ENCODE peak calls at places on chromosomes 5 and 9, in six cellular contexts. S is ovary, Y is fibroblast of lung, V is Panc1, U is heart left ventricle, R is mucosa of descending colon. K is an unnamed sample.

GRCh38 chr9:91220491-91221135 is 141.1 kb downstream of the AUH start:
- DNase-seq in S (no peak), Y (no peak), V (no peak), U (no peak), R (no peak), K (no peak)

GRCh38 chr5:109191153-109191558 is 218.6 kb downstream of the PJA2 start:
- DNase-seq in S (no peak), Y (peak), V (no peak), U (no peak), R (no peak), K (peak)

GRCh38 chr9:86516564-86516963 is 162.4 kb upstream of the TUT7 start:
- DNase-seq in S (no peak), Y (no peak), V (no peak), U (no peak), R (peak), K (no peak)

GRCh38 chr9:33728613-33729012 is 66.7 kb upstream of the PRSS3 start:
- DNase-seq in S (no peak), Y (no peak), V (no peak), U (no peak), R (no peak), K (no peak)

GRCh38 chr9:137666505-137666809 is 47.7 kb downstream of the EHMT1 start:
- DNase-seq in S (no peak), Y (no peak), V (no peak), U (no peak), R (no peak), K (no peak)

GRCh38 chr5:145787001-145787400 is 48.1 kb downstream of the PRELID2 start:
- DNase-seq in S (no peak), Y (peak), V (no peak), U (no peak), R (no peak), K (no peak)

GRCh38 chr9:133201424-133202144 is 7.5 kb downstream of the OBP2B start:
- DNase-seq in S (no peak), Y (no peak), V (no peak), U (no peak), R (no peak), K (peak)

GRCh38 chr5:54673523-54674225 is 156.1 kb downstream of the SNX18 start:
- DNase-seq in S (peak), Y (no peak), V (no peak), U (peak), R (peak), K (no peak)

GRCh38 chr9:109799792-109800191 is 19.8 kb downstream of the PALM2AKAP2 start:
- DNase-seq in S (no peak), Y (peak), V (no peak), U (peak), R (no peak), K (no peak)

GRCh38 chr5:95738834-95739233 is 7.7 kb downstream of the RHOBTB3 start:
- DNase-seq in S (no peak), Y (no peak), V (no peak), U (no peak), R (no peak), K (no peak)

GRCh38 chr5:133336121-133336968 is 276.0 kb downstream of the FSTL4 start:
- DNase-seq in S (no peak), Y (no peak), V (no peak), U (no peak), R (peak), K (no peak)

GRCh38 chr5:107331312-107331711 is 339.4 kb downstream of the EFNA5 start:
- DNase-seq in S (no peak), Y (no peak), V (no peak), U (no peak), R (no peak), K (no peak)

GRCh38 chr5:93602261-93603149 is 19.5 kb downstream of the NR2F1 start:
- DNase-seq in S (no peak), Y (no peak), V (no peak), U (no peak), R (no peak), K (no peak)

GRCh38 chr5:115571441-115571878 is 26.9 kb upstream of the FEM1C start:
- DNase-seq in S (no peak), Y (no peak), V (no peak), U (peak), R (no peak), K (no peak)

GRCh38 chr5:32600057-32600622 is 14.8 kb downstream of the SUB1 start:
- DNase-seq in S (no peak), Y (peak), V (no peak), U (peak), R (no peak), K (no peak)

GRCh38 chr9:37575921-37576721 is at the start of gene FBXO10:
- DNase-seq in S (peak), Y (peak), V (no peak), U (peak), R (peak), K (peak)

GRCh38 chr9:98037362-98037761 is 19.2 kb upstream of the NANS start:
- DNase-seq in S (no peak), Y (no peak), V (no peak), U (peak), R (no peak), K (no peak)

GRCh38 chr5:174311531-174312269 is 266.2 kb downstream of the NSG2 start:
- DNase-seq in S (peak), Y (peak), V (no peak), U (peak), R (peak), K (peak)

GRCh38 chr9:104872959-104873850 is 54.8 kb downstream of the ABCA1 start:
- DNase-seq in S (peak), Y (peak), V (peak), U (peak), R (no peak), K (peak)

GRCh38 chr9:130898552-130898852 is 1.9 kb upstream of the QRFP start:
- DNase-seq in S (no peak), Y (no peak), V (no peak), U (no peak), R (peak), K (no peak)

GRCh38 chr9:2337602-2338001 is 284.0 kb upstream of the VLDLR start:
- DNase-seq in S (no peak), Y (no peak), V (no peak), U (peak), R (no peak), K (no peak)

GRCh38 chr9:130793589-130793988 is 41.5 kb upstream of the ABL1 start:
- DNase-seq in S (no peak), Y (no peak), V (no peak), U (no peak), R (no peak), K (no peak)

GRCh38 chr5:77518304-77518703 is 26.2 kb upstream of the WDR41 start:
- DNase-seq in S (no peak), Y (peak), V (no peak), U (no peak), R (no peak), K (no peak)

GRCh38 chr9:98455957-98456621 is 200.6 kb upstream of the TBC1D2 start:
- DNase-seq in S (no peak), Y (peak), V (no peak), U (no peak), R (no peak), K (no peak)

GRCh38 chr5:96668725-96669124 is 6.5 kb downstream of the CAST start:
- DNase-seq in S (no peak), Y (no peak), V (no peak), U (no peak), R (peak), K (no peak)

GRCh38 chr9:104142799-104143553 is 48.9 kb downstream of the SMC2 start:
- DNase-seq in S (no peak), Y (no peak), V (no peak), U (no peak), R (no peak), K (no peak)

GRCh38 chr5:72125271-72125670 is 18.0 kb downstream of the MAP1B start:
- DNase-seq in S (no peak), Y (no peak), V (no peak), U (no peak), R (no peak), K (no peak)

GRCh38 chr5:36181709-36182262 is 29.9 kb downstream of the SKP2 start:
- DNase-seq in S (no peak), Y (no peak), V (no peak), U (no peak), R (no peak), K (no peak)

GRCh38 chr9:89878687-89879086 is 273.9 kb downstream of the GADD45G start:
- DNase-seq in S (no peak), Y (peak), V (no peak), U (peak), R (no peak), K (peak)

GRCh38 chr9:130290353-130291181 is 25.0 kb downstream of the HMCN2 start:
- DNase-seq in S (no peak), Y (peak), V (no peak), U (no peak), R (no peak), K (no peak)

GRCh38 chr5:101068298-101068697 is 165.2 kb upstream of the ST8SIA4 start:
- DNase-seq in S (no peak), Y (no peak), V (no peak), U (no peak), R (no peak), K (no peak)

GRCh38 chr5:178208540-178209227 is 4.4 kb downstream of the HNRNPAB start:
- DNase-seq in S (no peak), Y (no peak), V (no peak), U (no peak), R (no peak), K (no peak)

GRCh38 chr5:72623936-72624335 is 116.7 kb upstream of the ZNF366 start:
- DNase-seq in S (no peak), Y (no peak), V (no peak), U (no peak), R (no peak), K (no peak)

GRCh38 chr5:57219386-57219785 is 45.5 kb downstream of the GPBP1 start:
- DNase-seq in S (no peak), Y (no peak), V (no peak), U (no peak), R (no peak), K (no peak)

GRCh38 chr5:154801083-154801482 is 45.9 kb downstream of the LARP1 start:
- DNase-seq in S (no peak), Y (no peak), V (no peak), U (no peak), R (no peak), K (no peak)

GRCh38 chr5:10706326-10706725 is 54.7 kb downstream of the DAP start:
- DNase-seq in S (no peak), Y (no peak), V (no peak), U (no peak), R (no peak), K (no peak)

GRCh38 chr9:77943053-77943452 is 88.6 kb downstream of the GNAQ start:
- DNase-seq in S (no peak), Y (peak), V (no peak), U (no peak), R (no peak), K (no peak)

GRCh38 chr5:179720222-179720621 is 12.4 kb upstream of the MAML1 start:
- DNase-seq in S (no peak), Y (peak), V (no peak), U (no peak), R (no peak), K (no peak)
- H3K4me3 ChIP-seq in S (no peak), Y (no peak), V (no peak), U (no peak), R (no peak), K (no peak)

GRCh38 chr5:140182075-140182709 is 7.2 kb downstream of the CYSTM1 start:
- DNase-seq in S (no peak), Y (peak), V (no peak), U (peak), R (no peak), K (no peak)

GRCh38 chr5:140185409-140185808 is 10.4 kb downstream of the CYSTM1 start:
- DNase-seq in S (no peak), Y (no peak), V (no peak), U (no peak), R (no peak), K (no peak)

GRCh38 chr5:140181525-140181924 is 6.5 kb downstream of the CYSTM1 start:
- DNase-seq in S (no peak), Y (no peak), V (no peak), U (no peak), R (no peak), K (no peak)

GRCh38 chr5:140181002-140181483 is 6.1 kb downstream of the CYSTM1 start:
- DNase-seq in S (no peak), Y (no peak), V (no peak), U (no peak), R (no peak), K (no peak)

DNA sequence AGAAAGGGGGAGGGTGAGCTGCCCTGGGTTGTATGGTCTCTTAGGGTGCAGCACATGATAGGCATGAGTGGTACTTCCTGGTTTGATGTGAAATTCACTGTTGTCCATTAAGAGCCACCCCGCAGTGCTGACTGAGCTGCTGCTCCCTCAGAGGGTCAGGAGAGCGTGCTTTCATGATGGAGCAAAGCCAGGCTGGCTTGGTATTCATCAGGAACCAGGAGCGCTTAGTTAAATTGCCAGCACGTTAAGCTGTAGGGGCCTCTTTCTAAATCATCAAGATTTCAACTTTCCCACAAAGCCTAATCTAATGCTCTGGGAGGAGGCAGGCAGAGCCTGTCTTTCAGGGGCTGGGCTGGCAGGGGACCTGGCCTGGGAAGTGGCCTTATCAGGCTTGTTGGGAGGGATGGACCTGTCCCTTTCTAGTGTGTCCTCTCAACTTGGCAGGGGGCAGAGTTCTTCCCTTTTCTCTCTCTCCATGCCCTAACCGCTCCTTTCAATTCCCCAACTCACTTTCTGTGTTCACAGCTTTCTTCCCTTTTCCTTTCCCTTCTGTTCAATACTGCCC is 7.9 kb downstream of the CYSTM1 start:
- DNase-seq in S (peak), Y (peak), V (no peak), U (peak), R (no peak), K (no peak)
- H3K4me3 ChIP-seq in S (no peak), Y (no peak), V (no peak), U (no peak), R (no peak), K (no peak)

GRCh38 chr5:74415695-74416102 is 224.8 kb downstream of the ENC1 start:
- DNase-seq in S (no peak), Y (no peak), V (no peak), U (no peak), R (no peak), K (no peak)

GRCh38 chr5:74420220-74420619 is 220.3 kb downstream of the ENC1 start:
- DNase-seq in S (no peak), Y (no peak), V (no peak), U (no peak), R (no peak), K (no peak)

GRCh38 chr5:74419468-74419867 is 221.1 kb downstream of the ENC1 start:
- DNase-seq in S (no peak), Y (no peak), V (no peak), U (no peak), R (no peak), K (no peak)

GRCh38 chr5:74421365-74421764 is 219.2 kb downstream of the ENC1 start:
- DNase-seq in S (no peak), Y (no peak), V (no peak), U (no peak), R (no peak), K (no peak)

DNA sequence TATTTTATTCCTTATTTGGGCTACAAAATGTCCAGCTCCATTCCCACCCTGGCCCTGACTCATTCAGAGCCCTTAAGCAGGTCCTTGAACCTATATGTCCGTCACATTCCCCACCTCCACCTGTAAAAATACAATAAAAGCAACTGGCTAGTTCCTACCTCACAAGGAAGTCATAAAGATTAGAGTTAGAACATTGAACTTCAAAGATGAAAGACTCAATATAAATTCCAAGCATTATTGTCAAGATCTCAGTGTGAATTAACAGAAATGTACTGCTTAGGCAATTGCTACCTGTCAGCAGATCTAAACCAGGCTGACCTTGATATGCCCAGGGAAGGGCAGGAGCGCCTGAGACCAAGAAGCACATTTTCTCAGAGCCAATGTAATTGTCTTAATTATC is 221.8 kb downstream of the ENC1 start:
- DNase-seq in S (no peak), Y (no peak), V (no peak), U (no peak), R (no peak), K (no peak)
- H3K4me3 ChIP-seq in S (no peak), Y (no peak), V (no peak), U (no peak), R (no peak), K (no peak)

GRCh38 chr5:142316051-142316450 is 8.8 kb downstream of the SPRY4 start:
- DNase-seq in S (no peak), Y (peak), V (no peak), U (no peak), R (no peak), K (no peak)
- H3K4me3 ChIP-seq in S (no peak), Y (no peak), V (no peak), U (no peak), R (no peak), K (no peak)